ENCODE peak calls at places on chromosomes 11 and 22, in nine cellular contexts. One of them, this sample, is unnamed.

GRCh38 chr22:26574001-26574723 is 15.8 kb downstream of the TPST2 start:
- DNase-seq in H9: no peak
- DNase-seq in uterus: no peak
- DNase-seq in naive thymus-derived CD4-positive, alpha-beta T cell: no peak
- DNase-seq in IMR-90: no peak
- DNase-seq in colonic mucosa: no peak
- DNase-seq in adipocyte: no peak
- DNase-seq in effector memory CD4-positive, alpha-beta T cell: no peak
- DNase-seq in mammary epithelial cell: no peak
- DNase-seq in this sample: no peak

GRCh38 chr11:73383249-73384126 is 7.3 kb downstream of the RELT start:
- DNase-seq in mammary epithelial cell: no peak
- DNase-seq in effector memory CD4-positive, alpha-beta T cell: no peak
- DNase-seq in H9: no peak
- DNase-seq in adipocyte: peak; percentile 22
- DNase-seq in colonic mucosa: peak; percentile 43
- DNase-seq in IMR-90: no peak
- DNase-seq in uterus: no peak
- DNase-seq in naive thymus-derived CD4-positive, alpha-beta T cell: no peak
- DNase-seq in this sample: no peak

GRCh38 chr11:42085736-42086135 is 626.3 kb upstream of the LRRC4C start:
- DNase-seq in uterus: no peak
- DNase-seq in mammary epithelial cell: no peak
- DNase-seq in effector memory CD4-positive, alpha-beta T cell: no peak
- DNase-seq in IMR-90: no peak
- DNase-seq in naive thymus-derived CD4-positive, alpha-beta T cell: no peak
- DNase-seq in H9: no peak
- DNase-seq in adipocyte: no peak
- DNase-seq in colonic mucosa: no peak
- DNase-seq in this sample: no peak

GRCh38 chr11:1835671-1836010 is 851 bp downstream of the SYT8 start:
- DNase-seq in mammary epithelial cell: no peak
- DNase-seq in effector memory CD4-positive, alpha-beta T cell: no peak
- DNase-seq in IMR-90: no peak
- DNase-seq in H9: no peak
- DNase-seq in naive thymus-derived CD4-positive, alpha-beta T cell: no peak
- DNase-seq in colonic mucosa: no peak
- DNase-seq in uterus: no peak
- DNase-seq in adipocyte: no peak
- DNase-seq in this sample: no peak

GRCh38 chr11:28559497-28559896 is 451.3 kb downstream of the METTL15 start:
- DNase-seq in adipocyte: no peak
- DNase-seq in uterus: no peak
- DNase-seq in IMR-90: peak; percentile 83
- DNase-seq in H9: no peak
- DNase-seq in mammary epithelial cell: no peak
- DNase-seq in colonic mucosa: no peak
- DNase-seq in naive thymus-derived CD4-positive, alpha-beta T cell: no peak
- DNase-seq in effector memory CD4-positive, alpha-beta T cell: no peak
- DNase-seq in this sample: no peak

GRCh38 chr22:42683599-42684283 is 34.5 kb upstream of the CYB5R3 start:
- DNase-seq in mammary epithelial cell: no peak
- DNase-seq in adipocyte: peak; percentile 83
- DNase-seq in uterus: peak; percentile 86
- DNase-seq in naive thymus-derived CD4-positive, alpha-beta T cell: no peak
- DNase-seq in IMR-90: no peak
- DNase-seq in H9: no peak
- DNase-seq in colonic mucosa: no peak
- DNase-seq in effector memory CD4-positive, alpha-beta T cell: no peak
- DNase-seq in this sample: no peak

GRCh38 chr11:14335712-14336111 is 23.3 kb downstream of the RRAS2 start:
- DNase-seq in H9: no peak
- DNase-seq in uterus: no peak
- DNase-seq in mammary epithelial cell: no peak
- DNase-seq in adipocyte: no peak
- DNase-seq in effector memory CD4-positive, alpha-beta T cell: no peak
- DNase-seq in naive thymus-derived CD4-positive, alpha-beta T cell: no peak
- DNase-seq in colonic mucosa: no peak
- DNase-seq in IMR-90: no peak
- DNase-seq in this sample: no peak

GRCh38 chr22:43392385-43392989 is 19.3 kb upstream of the MPPED1 start:
- DNase-seq in uterus: no peak
- DNase-seq in adipocyte: no peak
- DNase-seq in effector memory CD4-positive, alpha-beta T cell: no peak
- DNase-seq in IMR-90: no peak
- DNase-seq in H9: no peak
- DNase-seq in colonic mucosa: no peak
- DNase-seq in naive thymus-derived CD4-positive, alpha-beta T cell: no peak
- DNase-seq in mammary epithelial cell: no peak
- DNase-seq in this sample: no peak

GRCh38 chr11:48107188-48107704 is 109.4 kb upstream of the OR4B1 start:
- DNase-seq in colonic mucosa: no peak
- DNase-seq in naive thymus-derived CD4-positive, alpha-beta T cell: no peak
- DNase-seq in adipocyte: peak; percentile 42
- DNase-seq in uterus: no peak
- DNase-seq in H9: no peak
- DNase-seq in mammary epithelial cell: peak; percentile 57
- DNase-seq in IMR-90: peak; percentile 67
- DNase-seq in effector memory CD4-positive, alpha-beta T cell: peak; percentile 4
- DNase-seq in this sample: no peak

GRCh38 chr11:83054904-83055380 is 16.8 kb downstream of the RAB30 start:
- DNase-seq in uterus: no peak
- DNase-seq in adipocyte: no peak
- DNase-seq in effector memory CD4-positive, alpha-beta T cell: no peak
- DNase-seq in naive thymus-derived CD4-positive, alpha-beta T cell: no peak
- DNase-seq in colonic mucosa: no peak
- DNase-seq in IMR-90: no peak
- DNase-seq in mammary epithelial cell: peak; percentile 60
- DNase-seq in H9: no peak
- DNase-seq in this sample: no peak

GRCh38 chr11:46210133-46210636 is 67.3 kb upstream of the CREB3L1 start:
- DNase-seq in effector memory CD4-positive, alpha-beta T cell: no peak
- DNase-seq in uterus: no peak
- DNase-seq in IMR-90: peak; percentile 72
- DNase-seq in mammary epithelial cell: peak; percentile 78
- DNase-seq in H9: no peak
- DNase-seq in adipocyte: peak; percentile 17
- DNase-seq in colonic mucosa: no peak
- DNase-seq in naive thymus-derived CD4-positive, alpha-beta T cell: no peak
- DNase-seq in this sample: no peak

GRCh38 chr11:134397304-134398078 is 14.6 kb downstream of the B3GAT1 start:
- DNase-seq in IMR-90: no peak
- DNase-seq in H9: no peak
- DNase-seq in adipocyte: no peak
- DNase-seq in mammary epithelial cell: no peak
- DNase-seq in colonic mucosa: no peak
- DNase-seq in uterus: no peak
- DNase-seq in naive thymus-derived CD4-positive, alpha-beta T cell: no peak
- DNase-seq in effector memory CD4-positive, alpha-beta T cell: no peak
- DNase-seq in this sample: no peak

GRCh38 chr11:134399996-134400395 is 12.0 kb downstream of the B3GAT1 start:
- DNase-seq in effector memory CD4-positive, alpha-beta T cell: no peak
- DNase-seq in IMR-90: no peak
- DNase-seq in H9: no peak
- DNase-seq in mammary epithelial cell: no peak
- DNase-seq in adipocyte: no peak
- DNase-seq in uterus: no peak
- DNase-seq in colonic mucosa: no peak
- DNase-seq in naive thymus-derived CD4-positive, alpha-beta T cell: no peak
- DNase-seq in this sample: no peak

GRCh38 chr11:134398079-134398444 is 14.0 kb downstream of the B3GAT1 start:
- DNase-seq in colonic mucosa: no peak
- DNase-seq in effector memory CD4-positive, alpha-beta T cell: no peak
- DNase-seq in mammary epithelial cell: no peak
- DNase-seq in IMR-90: no peak
- DNase-seq in adipocyte: no peak
- DNase-seq in uterus: no peak
- DNase-seq in naive thymus-derived CD4-positive, alpha-beta T cell: no peak
- DNase-seq in H9: no peak
- DNase-seq in this sample: no peak

GRCh38 chr11:134399293-134399654 is 12.8 kb downstream of the B3GAT1 start:
- DNase-seq in mammary epithelial cell: no peak
- DNase-seq in adipocyte: no peak
- DNase-seq in IMR-90: no peak
- DNase-seq in H9: no peak
- DNase-seq in naive thymus-derived CD4-positive, alpha-beta T cell: no peak
- DNase-seq in colonic mucosa: no peak
- DNase-seq in uterus: no peak
- DNase-seq in effector memory CD4-positive, alpha-beta T cell: no peak
- DNase-seq in this sample: no peak

GRCh38 chr11:134398644-134399292 is 13.3 kb downstream of the B3GAT1 start:
- DNase-seq in colonic mucosa: no peak
- DNase-seq in IMR-90: no peak
- DNase-seq in H9: no peak
- DNase-seq in naive thymus-derived CD4-positive, alpha-beta T cell: no peak
- DNase-seq in adipocyte: no peak
- DNase-seq in mammary epithelial cell: no peak
- DNase-seq in uterus: no peak
- DNase-seq in effector memory CD4-positive, alpha-beta T cell: no peak
- DNase-seq in this sample: no peak
- H3K9me3 ChIP-seq in colonic mucosa: no peaks in the 10 kb centered on the region
- H3K9me3 ChIP-seq in IMR-90: peaks cover 46% of the 10 kb centered on the region
- H3K9me3 ChIP-seq in H9: no peaks in the 10 kb centered on the region
- H3K9me3 ChIP-seq in naive thymus-derived CD4-positive, alpha-beta T cell: no peaks in the 10 kb centered on the region
- H3K9me3 ChIP-seq in adipocyte: peaks cover 8% of the 10 kb centered on the region
- H3K9me3 ChIP-seq in mammary epithelial cell: peaks cover 5% of the 10 kb centered on the region
- H3K9me3 ChIP-seq in uterus: no peaks in the 10 kb centered on the region
- H3K9me3 ChIP-seq in effector memory CD4-positive, alpha-beta T cell: no peaks in the 10 kb centered on the region
- H3K9me3 ChIP-seq in this sample: no peaks in the 10 kb centered on the region

DNA sequence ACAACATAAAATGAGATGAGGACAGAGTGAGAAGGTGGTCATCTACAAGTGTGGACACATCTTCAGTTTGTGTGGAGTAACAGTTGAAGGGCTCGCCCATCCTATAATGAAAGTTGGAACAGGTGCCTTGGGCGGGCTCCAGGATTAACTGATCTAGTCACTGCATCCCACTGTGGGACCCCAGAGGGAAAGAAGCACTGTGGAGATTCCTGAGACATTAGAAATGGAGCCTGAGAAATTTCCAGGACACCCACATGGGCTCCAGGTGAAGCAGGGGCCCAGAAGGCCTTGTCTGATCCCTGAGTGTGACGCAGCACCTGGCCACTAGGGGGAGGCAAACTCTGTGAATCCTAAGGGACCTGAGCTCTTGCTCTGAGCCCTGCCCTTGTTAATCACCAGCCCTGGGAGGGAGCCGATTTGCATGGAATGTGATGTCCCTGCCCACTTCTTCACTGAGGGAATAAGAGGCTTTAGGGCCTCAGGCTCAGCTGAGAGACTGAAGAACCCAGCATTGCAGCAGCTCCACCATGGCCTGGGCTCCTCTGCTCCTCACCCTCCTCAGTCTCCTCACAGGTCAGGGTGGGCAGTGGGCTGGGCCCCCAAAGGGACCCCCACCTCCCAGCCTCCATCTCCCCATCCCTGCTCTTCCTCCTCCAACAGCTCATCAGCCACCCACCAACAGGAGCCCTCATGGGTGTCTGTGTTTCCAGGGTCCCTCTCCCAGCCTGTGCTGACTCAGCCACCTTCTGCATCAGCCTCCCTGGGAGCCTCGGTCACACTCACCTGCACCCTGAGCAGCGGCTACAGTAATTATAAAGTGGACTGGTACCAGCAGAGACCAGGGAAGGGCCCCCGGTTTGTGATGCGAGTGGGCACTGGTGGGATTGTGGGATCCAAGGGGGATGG is 98.4 kb downstream of the VPREB1 start:
- DNase-seq in naive thymus-derived CD4-positive, alpha-beta T cell: peak; percentile 42
- DNase-seq in colonic mucosa: peak; percentile 90
- DNase-seq in mammary epithelial cell: peak; percentile 70
- DNase-seq in adipocyte: peak; percentile 25
- DNase-seq in uterus: no peak
- DNase-seq in effector memory CD4-positive, alpha-beta T cell: peak; percentile 29
- DNase-seq in IMR-90: no peak
- DNase-seq in H9: peak; percentile 93
- DNase-seq in this sample: no peak
- H3K27me3 ChIP-seq in naive thymus-derived CD4-positive, alpha-beta T cell: no peaks in the 10 kb centered on the region
- H3K27me3 ChIP-seq in colonic mucosa: no peaks in the 10 kb centered on the region
- H3K27me3 ChIP-seq in mammary epithelial cell: no peaks in the 10 kb centered on the region
- H3K27me3 ChIP-seq in adipocyte: peaks cover 78% of the 10 kb centered on the region
- H3K27me3 ChIP-seq in uterus: no peaks in the 10 kb centered on the region
- H3K27me3 ChIP-seq in effector memory CD4-positive, alpha-beta T cell: peaks cover 4% of the 10 kb centered on the region
- H3K27me3 ChIP-seq in IMR-90: peaks cover 19% of the 10 kb centered on the region
- H3K27me3 ChIP-seq in H9: peaks cover 76% of the 10 kb centered on the region
- H3K27me3 ChIP-seq in this sample: no peaks in the 10 kb centered on the region

GRCh38 chr11:123305601-123306000 is 110.6 kb upstream of the CLMP start:
- DNase-seq in IMR-90: no peak
- DNase-seq in effector memory CD4-positive, alpha-beta T cell: no peak
- DNase-seq in H9: no peak
- DNase-seq in uterus: no peak
- DNase-seq in adipocyte: no peak
- DNase-seq in colonic mucosa: no peak
- DNase-seq in naive thymus-derived CD4-positive, alpha-beta T cell: no peak
- DNase-seq in mammary epithelial cell: no peak
- DNase-seq in this sample: no peak
- H3K4me1 ChIP-seq in IMR-90: peaks cover 6% of the 10 kb centered on the region
- H3K4me1 ChIP-seq in effector memory CD4-positive, alpha-beta T cell: peaks cover 15% of the 10 kb centered on the region
- H3K4me1 ChIP-seq in H9: peaks cover 1% of the 10 kb centered on the region
- H3K4me1 ChIP-seq in uterus: no peaks in the 10 kb centered on the region
- H3K4me1 ChIP-seq in adipocyte: peaks cover 34% of the 10 kb centered on the region
- H3K4me1 ChIP-seq in colonic mucosa: no peaks in the 10 kb centered on the region
- H3K4me1 ChIP-seq in naive thymus-derived CD4-positive, alpha-beta T cell: peaks cover 25% of the 10 kb centered on the region
- H3K4me1 ChIP-seq in mammary epithelial cell: peaks cover 12% of the 10 kb centered on the region
- H3K4me1 ChIP-seq in this sample: peaks cover 6% of the 10 kb centered on the region

DNA sequence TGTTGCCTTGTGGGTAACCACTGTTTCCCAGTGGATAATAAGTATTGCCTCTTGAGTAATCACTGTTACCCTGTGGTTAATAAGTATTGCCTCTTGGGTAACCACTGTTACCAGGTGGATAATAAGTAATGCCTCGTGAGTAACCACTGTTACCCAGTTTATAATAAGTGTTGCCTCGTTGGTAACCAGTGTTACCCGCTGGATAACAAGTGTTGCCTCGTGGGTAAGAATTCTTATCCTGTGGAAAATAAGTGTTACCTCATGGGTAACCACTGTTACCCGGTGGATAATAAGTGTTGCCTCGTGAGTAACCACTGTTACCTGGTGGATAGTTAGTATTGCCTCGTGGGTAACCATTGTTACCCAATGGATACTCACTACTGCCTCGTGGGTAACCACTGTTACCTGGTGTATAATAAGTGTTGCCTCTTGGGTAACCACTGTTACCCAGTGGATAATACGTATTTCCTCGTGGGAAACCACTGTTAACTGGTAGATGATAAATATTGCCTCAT is 24.1 kb upstream of the NXPE4 start:
- DNase-seq in IMR-90: no peak
- DNase-seq in H9: no peak
- DNase-seq in naive thymus-derived CD4-positive, alpha-beta T cell: no peak
- DNase-seq in uterus: no peak
- DNase-seq in effector memory CD4-positive, alpha-beta T cell: no peak
- DNase-seq in colonic mucosa: no peak
- DNase-seq in mammary epithelial cell: no peak
- DNase-seq in adipocyte: no peak
- DNase-seq in this sample: no peak
- H3K9me3 ChIP-seq in IMR-90: no peaks in the 10 kb centered on the region
- H3K9me3 ChIP-seq in H9: peaks cover 25% of the 10 kb centered on the region
- H3K9me3 ChIP-seq in naive thymus-derived CD4-positive, alpha-beta T cell: no peaks in the 10 kb centered on the region
- H3K9me3 ChIP-seq in uterus: peaks cover 3% of the 10 kb centered on the region
- H3K9me3 ChIP-seq in effector memory CD4-positive, alpha-beta T cell: no peaks in the 10 kb centered on the region
- H3K9me3 ChIP-seq in colonic mucosa: no peaks in the 10 kb centered on the region
- H3K9me3 ChIP-seq in mammary epithelial cell: peaks cover 15% of the 10 kb centered on the region
- H3K9me3 ChIP-seq in adipocyte: no peaks in the 10 kb centered on the region
- H3K9me3 ChIP-seq in this sample: no peaks in the 10 kb centered on the region

GRCh38 chr11:133697161-133697560 is 148.2 kb downstream of the SPATA19 start:
- DNase-seq in uterus: no peak
- DNase-seq in naive thymus-derived CD4-positive, alpha-beta T cell: no peak
- DNase-seq in effector memory CD4-positive, alpha-beta T cell: no peak
- DNase-seq in IMR-90: no peak
- DNase-seq in mammary epithelial cell: no peak
- DNase-seq in colonic mucosa: no peak
- DNase-seq in adipocyte: no peak
- DNase-seq in H9: peak; percentile 2
- DNase-seq in this sample: no peak
- H3K27me3 ChIP-seq in uterus: no peaks in the 10 kb centered on the region
- H3K27me3 ChIP-seq in naive thymus-derived CD4-positive, alpha-beta T cell: no peaks in the 10 kb centered on the region
- H3K27me3 ChIP-seq in effector memory CD4-positive, alpha-beta T cell: no peaks in the 10 kb centered on the region
- H3K27me3 ChIP-seq in IMR-90: no peaks in the 10 kb centered on the region
- H3K27me3 ChIP-seq in mammary epithelial cell: no peaks in the 10 kb centered on the region
- H3K27me3 ChIP-seq in colonic mucosa: no peaks in the 10 kb centered on the region
- H3K27me3 ChIP-seq in adipocyte: no peaks in the 10 kb centered on the region
- H3K27me3 ChIP-seq in H9: no peaks in the 10 kb centered on the region
- H3K27me3 ChIP-seq in this sample: no peaks in the 10 kb centered on the region